ENCODE peak calls at places on chromosome 1, in ten cellular contexts. One of them, this sample, is unnamed.

GRCh38 chr1:184745929-184746583 is 8.6 kb downstream of the EDEM3 start:
- DNase-seq in mucosa of gallbladder: no peak
- DNase-seq in GM04504: no peak
- DNase-seq in epithelial cell of esophagus: no peak
- DNase-seq in CD4-positive, alpha-beta T cell: no peak
- DNase-seq in amniotic epithelial cell: no peak
- DNase-seq in SK-N-SH: peak
- DNase-seq in IMR-90: no peak
- DNase-seq in activated CD4-positive, alpha-beta T cell treated with anti-CD3 and anti-CD28 coated beads, Interleukin-2, amount 10 ng/mL, durations not matched to agents 24 days and 14 days: no peak
- DNase-seq in CD4-positive, CD25-positive, alpha-beta regulatory T cell: peak
- DNase-seq in this sample: peak

GRCh38 chr1:19426294-19427086 is 58.8 kb downstream of the CAPZB start:
- DNase-seq in CD4-positive, alpha-beta T cell: no peak
- DNase-seq in activated CD4-positive, alpha-beta T cell treated with anti-CD3 and anti-CD28 coated beads, Interleukin-2, amount 10 ng/mL, durations not matched to agents 24 days and 14 days: no peak
- DNase-seq in CD4-positive, CD25-positive, alpha-beta regulatory T cell: no peak
- DNase-seq in SK-N-SH: no peak
- DNase-seq in GM04504: no peak
- DNase-seq in epithelial cell of esophagus: no peak
- DNase-seq in IMR-90: no peak
- DNase-seq in amniotic epithelial cell: no peak
- DNase-seq in mucosa of gallbladder: no peak
- DNase-seq in this sample: no peak

GRCh38 chr1:125118147-125118993 is 3933.6 kb downstream of the SRGAP2C start:
- DNase-seq in CD4-positive, CD25-positive, alpha-beta regulatory T cell: no peak
- DNase-seq in activated CD4-positive, alpha-beta T cell treated with anti-CD3 and anti-CD28 coated beads, Interleukin-2, amount 10 ng/mL, durations not matched to agents 24 days and 14 days: no peak
- DNase-seq in amniotic epithelial cell: no peak
- DNase-seq in IMR-90: no peak
- DNase-seq in SK-N-SH: no peak
- DNase-seq in GM04504: no peak
- DNase-seq in epithelial cell of esophagus: no peak
- DNase-seq in mucosa of gallbladder: no peak
- DNase-seq in CD4-positive, alpha-beta T cell: no peak
- DNase-seq in this sample: no peak

GRCh38 chr1:98113811-98114210 is 193.0 kb upstream of the DPYD start:
- DNase-seq in GM04504: no peak
- DNase-seq in CD4-positive, CD25-positive, alpha-beta regulatory T cell: no peak
- DNase-seq in mucosa of gallbladder: no peak
- DNase-seq in amniotic epithelial cell: no peak
- DNase-seq in SK-N-SH: no peak
- DNase-seq in epithelial cell of esophagus: no peak
- DNase-seq in IMR-90: no peak
- DNase-seq in CD4-positive, alpha-beta T cell: no peak
- DNase-seq in activated CD4-positive, alpha-beta T cell treated with anti-CD3 and anti-CD28 coated beads, Interleukin-2, amount 10 ng/mL, durations not matched to agents 24 days and 14 days: no peak
- DNase-seq in this sample: no peak

GRCh38 chr1:246450485-246451251 is 56.4 kb downstream of the SMYD3 start:
- DNase-seq in SK-N-SH: peak
- DNase-seq in CD4-positive, CD25-positive, alpha-beta regulatory T cell: peak
- DNase-seq in GM04504: no peak
- DNase-seq in IMR-90: peak
- DNase-seq in mucosa of gallbladder: no peak
- DNase-seq in CD4-positive, alpha-beta T cell: no peak
- DNase-seq in epithelial cell of esophagus: peak
- DNase-seq in amniotic epithelial cell: peak
- DNase-seq in activated CD4-positive, alpha-beta T cell treated with anti-CD3 and anti-CD28 coated beads, Interleukin-2, amount 10 ng/mL, durations not matched to agents 24 days and 14 days: no peak
- DNase-seq in this sample: peak

GRCh38 chr1:64744492-64745180 is at the start of gene RAVER2:
- DNase-seq in CD4-positive, CD25-positive, alpha-beta regulatory T cell: peak
- DNase-seq in activated CD4-positive, alpha-beta T cell treated with anti-CD3 and anti-CD28 coated beads, Interleukin-2, amount 10 ng/mL, durations not matched to agents 24 days and 14 days: peak
- DNase-seq in SK-N-SH: peak
- DNase-seq in amniotic epithelial cell: peak
- DNase-seq in mucosa of gallbladder: peak
- DNase-seq in CD4-positive, alpha-beta T cell: peak
- DNase-seq in epithelial cell of esophagus: peak
- DNase-seq in GM04504: peak
- DNase-seq in IMR-90: peak
- DNase-seq in this sample: peak

GRCh38 chr1:17404820-17405219 is 32.8 kb downstream of the PADI6 start:
- DNase-seq in activated CD4-positive, alpha-beta T cell treated with anti-CD3 and anti-CD28 coated beads, Interleukin-2, amount 10 ng/mL, durations not matched to agents 24 days and 14 days: no peak
- DNase-seq in epithelial cell of esophagus: no peak
- DNase-seq in CD4-positive, alpha-beta T cell: no peak
- DNase-seq in amniotic epithelial cell: no peak
- DNase-seq in SK-N-SH: no peak
- DNase-seq in CD4-positive, CD25-positive, alpha-beta regulatory T cell: no peak
- DNase-seq in IMR-90: no peak
- DNase-seq in GM04504: no peak
- DNase-seq in mucosa of gallbladder: no peak
- DNase-seq in this sample: no peak

GRCh38 chr1:230049731-230050130 is 17.3 kb upstream of the GALNT2 start:
- DNase-seq in IMR-90: no peak
- DNase-seq in SK-N-SH: no peak
- DNase-seq in CD4-positive, CD25-positive, alpha-beta regulatory T cell: no peak
- DNase-seq in GM04504: no peak
- DNase-seq in amniotic epithelial cell: no peak
- DNase-seq in epithelial cell of esophagus: no peak
- DNase-seq in mucosa of gallbladder: no peak
- DNase-seq in CD4-positive, alpha-beta T cell: no peak
- DNase-seq in activated CD4-positive, alpha-beta T cell treated with anti-CD3 and anti-CD28 coated beads, Interleukin-2, amount 10 ng/mL, durations not matched to agents 24 days and 14 days: no peak
- DNase-seq in this sample: no peak

GRCh38 chr1:58900401-58900800 is 116.6 kb upstream of the JUN start:
- DNase-seq in GM04504: no peak
- DNase-seq in CD4-positive, alpha-beta T cell: no peak
- DNase-seq in CD4-positive, CD25-positive, alpha-beta regulatory T cell: no peak
- DNase-seq in mucosa of gallbladder: no peak
- DNase-seq in epithelial cell of esophagus: no peak
- DNase-seq in IMR-90: no peak
- DNase-seq in activated CD4-positive, alpha-beta T cell treated with anti-CD3 and anti-CD28 coated beads, Interleukin-2, amount 10 ng/mL, durations not matched to agents 24 days and 14 days: no peak
- DNase-seq in SK-N-SH: no peak
- DNase-seq in amniotic epithelial cell: no peak
- DNase-seq in this sample: no peak

This sample was measured in immature natural killer cell.